ENCODE peak calls at places on chromosomes 3 and 15, in eight cellular contexts. F, V, O, N, Q, M, U and K are unnamed samples.
A peak's percentile ranks its signal among the peaks of the same experiment; 100 is the strongest.

GRCh38 chr15:38612159-38612863 is 47.7 kb upstream of the RASGRP1 start:
- DNase-seq in F (no peak), V (no peak), O (no peak), N (no peak), Q (no peak), M (peak; percentile 54), U (no peak), K (no peak)

GRCh38 chr3:126184465-126185000 is 4.1 kb upstream of the ALDH1L1 start:
- DNase-seq in F (no peak), V (no peak), O (no peak), N (no peak), Q (no peak), M (no peak), U (no peak), K (no peak)

GRCh38 chr3:58236527-58237237 is 910 bp upstream of the ABHD6 start:
- DNase-seq in F (no peak), V (no peak), O (no peak), N (no peak), Q (no peak), M (no peak), U (no peak), K (no peak)

GRCh38 chr3:188706599-188706998 is 465.2 kb upstream of the TPRG1 start:
- DNase-seq in F (no peak), V (no peak), O (no peak), N (no peak), Q (no peak), M (no peak), U (no peak), K (no peak)

GRCh38 chr3:1540686-1541085 is 447.9 kb downstream of the CNTN6 start:
- DNase-seq in F (no peak), V (no peak), O (no peak), N (no peak), Q (no peak), M (no peak), U (no peak), K (no peak)

GRCh38 chr3:37580237-37580636 is 281.4 kb upstream of the CTDSPL start:
- DNase-seq in F (no peak), V (no peak), O (no peak), N (no peak), Q (no peak), M (no peak), U (no peak), K (no peak)

GRCh38 chr3:109334572-109334971 is 2.8 kb downstream of the DPPA4 start:
- DNase-seq in F (no peak), V (no peak), O (no peak), N (no peak), Q (no peak), M (no peak), U (no peak), K (no peak)

GRCh38 chr15:59258317-59258716 is 51.7 kb downstream of the LDHAL6B start:
- DNase-seq in F (no peak), V (no peak), O (no peak), N (no peak), Q (no peak), M (no peak), U (no peak), K (no peak)

GRCh38 chr3:71973337-71974030 is 188.5 kb upstream of the PROK2 start:
- DNase-seq in F (no peak), V (no peak), O (no peak), N (no peak), Q (no peak), M (no peak), U (peak; percentile 65), K (no peak)

GRCh38 chr15:68410466-68411200 is 21.3 kb downstream of the ITGA11 start:
- DNase-seq in F (no peak), V (no peak), O (no peak), N (no peak), Q (no peak), M (no peak), U (no peak), K (no peak)